ENCODE peak calls at places on chromosomes 4 and X, in ten cellular contexts. One of them, this sample, is unnamed.
A peak's percentile ranks its signal among the peaks of the same experiment; 100 is the strongest.

GRCh38 chr4:120517966-120518365 is 404.6 kb downstream of the PRDM5 start:
- DNase-seq in heart left ventricle: no peak
- DNase-seq in pancreas: peak; percentile 51
- DNase-seq in OCI-LY7: no peak
- DNase-seq in A673: peak; percentile 61
- DNase-seq in lower lobe of right lung: no peak
- DNase-seq in lung: no peak
- DNase-seq in K562: peak; percentile 6
- DNase-seq in IMR-90: peak; percentile 86
- DNase-seq in psoas muscle: no peak
- DNase-seq in this sample: no peak

GRCh38 chrX:19906293-19906692 is 18.9 kb upstream of the SH3KBP1 start:
- DNase-seq in heart left ventricle: no peak
- DNase-seq in pancreas: no peak
- DNase-seq in OCI-LY7: no peak
- DNase-seq in A673: no peak
- DNase-seq in lower lobe of right lung: no peak
- DNase-seq in lung: no peak
- DNase-seq in K562: no peak
- DNase-seq in IMR-90: no peak
- DNase-seq in psoas muscle: no peak
- DNase-seq in this sample: no peak

GRCh38 chrX:110853610-110854009 is 58.0 kb upstream of the CHRDL1 start:
- DNase-seq in heart left ventricle: no peak
- DNase-seq in pancreas: peak; percentile 7
- DNase-seq in OCI-LY7: no peak
- DNase-seq in A673: peak; percentile 52
- DNase-seq in lower lobe of right lung: no peak
- DNase-seq in lung: no peak
- DNase-seq in K562: no peak
- DNase-seq in IMR-90: no peak
- DNase-seq in psoas muscle: no peak
- DNase-seq in this sample: no peak

GRCh38 chr4:177554966-177555574 is 112.8 kb upstream of the AGA start:
- DNase-seq in heart left ventricle: no peak
- DNase-seq in pancreas: no peak
- DNase-seq in OCI-LY7: peak; percentile 26
- DNase-seq in A673: peak; percentile 41
- DNase-seq in lower lobe of right lung: no peak
- DNase-seq in lung: no peak
- DNase-seq in K562: peak; percentile 22
- DNase-seq in IMR-90: peak; percentile 50
- DNase-seq in psoas muscle: no peak
- DNase-seq in this sample: no peak

GRCh38 chr4:181008164-181008563 is 1235.0 kb upstream of the TENM3 start:
- DNase-seq in heart left ventricle: no peak
- DNase-seq in pancreas: no peak
- DNase-seq in OCI-LY7: no peak
- DNase-seq in A673: peak; percentile 11
- DNase-seq in lower lobe of right lung: no peak
- DNase-seq in lung: no peak
- DNase-seq in K562: no peak
- DNase-seq in IMR-90: no peak
- DNase-seq in psoas muscle: no peak
- DNase-seq in this sample: no peak

GRCh38 chr4:18042012-18042411 is 20.5 kb upstream of the LCORL start:
- DNase-seq in heart left ventricle: no peak
- DNase-seq in pancreas: no peak
- DNase-seq in OCI-LY7: no peak
- DNase-seq in A673: no peak
- DNase-seq in lower lobe of right lung: no peak
- DNase-seq in lung: no peak
- DNase-seq in K562: no peak
- DNase-seq in IMR-90: no peak
- DNase-seq in psoas muscle: no peak
- DNase-seq in this sample: no peak

GRCh38 chr4:27016551-27016950 is 155.9 kb downstream of the STIM2 start:
- DNase-seq in heart left ventricle: no peak
- DNase-seq in pancreas: no peak
- DNase-seq in OCI-LY7: no peak
- DNase-seq in A673: no peak
- DNase-seq in lower lobe of right lung: no peak
- DNase-seq in lung: no peak
- DNase-seq in K562: no peak
- DNase-seq in IMR-90: peak; percentile 50
- DNase-seq in psoas muscle: no peak
- DNase-seq in this sample: no peak

GRCh38 chr4:27917381-27917780 is 1056.7 kb downstream of the STIM2 start:
- DNase-seq in heart left ventricle: no peak
- DNase-seq in pancreas: no peak
- DNase-seq in OCI-LY7: no peak
- DNase-seq in A673: no peak
- DNase-seq in lower lobe of right lung: no peak
- DNase-seq in lung: no peak
- DNase-seq in K562: no peak
- DNase-seq in IMR-90: no peak
- DNase-seq in psoas muscle: no peak
- DNase-seq in this sample: no peak

GRCh38 chr4:142567199-142567598 is 278.9 kb downstream of the INPP4B start:
- DNase-seq in heart left ventricle: no peak
- DNase-seq in pancreas: no peak
- DNase-seq in OCI-LY7: no peak
- DNase-seq in A673: peak; percentile 68
- DNase-seq in lower lobe of right lung: no peak
- DNase-seq in lung: no peak
- DNase-seq in K562: no peak
- DNase-seq in IMR-90: no peak
- DNase-seq in psoas muscle: no peak
- DNase-seq in this sample: no peak

GRCh38 chrX:120752431-120753128 is 122.7 kb upstream of the C1GALT1C1 start:
- DNase-seq in heart left ventricle: no peak
- DNase-seq in pancreas: no peak
- DNase-seq in OCI-LY7: peak; percentile 50
- DNase-seq in A673: no peak
- DNase-seq in lower lobe of right lung: no peak
- DNase-seq in lung: no peak
- DNase-seq in K562: no peak
- DNase-seq in IMR-90: no peak
- DNase-seq in psoas muscle: no peak
- DNase-seq in this sample: no peak

GRCh38 chr4:148787831-148788477 is 345.7 kb upstream of the NR3C2 start:
- DNase-seq in heart left ventricle: no peak
- DNase-seq in pancreas: no peak
- DNase-seq in OCI-LY7: no peak
- DNase-seq in A673: no peak
- DNase-seq in lower lobe of right lung: no peak
- DNase-seq in lung: no peak
- DNase-seq in K562: no peak
- DNase-seq in IMR-90: peak; percentile 81
- DNase-seq in psoas muscle: no peak
- DNase-seq in this sample: no peak

GRCh38 chr4:153427363-153428071 is 38.6 kb upstream of the TMEM131L start:
- DNase-seq in heart left ventricle: no peak
- DNase-seq in pancreas: no peak
- DNase-seq in OCI-LY7: peak; percentile 68
- DNase-seq in A673: no peak
- DNase-seq in lower lobe of right lung: no peak
- DNase-seq in lung: no peak
- DNase-seq in K562: no peak
- DNase-seq in IMR-90: peak; percentile 56
- DNase-seq in psoas muscle: no peak
- DNase-seq in this sample: no peak

GRCh38 chr4:188619456-188620149 is 480.4 kb downstream of the TRIML1 start:
- DNase-seq in heart left ventricle: no peak
- DNase-seq in pancreas: no peak
- DNase-seq in OCI-LY7: no peak
- DNase-seq in A673: no peak
- DNase-seq in lower lobe of right lung: no peak
- DNase-seq in lung: no peak
- DNase-seq in K562: no peak
- DNase-seq in IMR-90: no peak
- DNase-seq in psoas muscle: no peak
- DNase-seq in this sample: no peak

GRCh38 chr4:145840162-145840768 is 98.4 kb downstream of the ZNF827 start:
- DNase-seq in heart left ventricle: no peak
- DNase-seq in pancreas: no peak
- DNase-seq in OCI-LY7: peak; percentile 71
- DNase-seq in A673: peak; percentile 86
- DNase-seq in lower lobe of right lung: no peak
- DNase-seq in lung: no peak
- DNase-seq in K562: peak; percentile 30
- DNase-seq in IMR-90: peak; percentile 38
- DNase-seq in psoas muscle: no peak
- DNase-seq in this sample: no peak

GRCh38 chr4:119570401-119570800 is 58.2 kb downstream of the PDE5A start:
- DNase-seq in heart left ventricle: no peak
- DNase-seq in pancreas: no peak
- DNase-seq in OCI-LY7: no peak
- DNase-seq in A673: no peak
- DNase-seq in lower lobe of right lung: no peak
- DNase-seq in lung: no peak
- DNase-seq in K562: no peak
- DNase-seq in IMR-90: peak; percentile 68
- DNase-seq in psoas muscle: no peak
- DNase-seq in this sample: no peak

GRCh38 chr4:16582526-16582925 is 315.9 kb downstream of the LDB2 start:
- DNase-seq in heart left ventricle: no peak
- DNase-seq in pancreas: no peak
- DNase-seq in OCI-LY7: no peak
- DNase-seq in A673: peak; percentile 60
- DNase-seq in lower lobe of right lung: no peak
- DNase-seq in lung: no peak
- DNase-seq in K562: peak; percentile 21
- DNase-seq in IMR-90: no peak
- DNase-seq in psoas muscle: no peak
- DNase-seq in this sample: no peak
- H3K36me3 ChIP-seq in heart left ventricle: no peaks in the 10 kb centered on the region
- H3K36me3 ChIP-seq in pancreas: no peaks in the 10 kb centered on the region
- H3K36me3 ChIP-seq in OCI-LY7: no peaks in the 10 kb centered on the region
- H3K36me3 ChIP-seq in A673: no peaks in the 10 kb centered on the region
- H3K36me3 ChIP-seq in lower lobe of right lung: peaks cover 3% of the 10 kb centered on the region
- H3K36me3 ChIP-seq in lung: peaks cover 3% of the 10 kb centered on the region
- H3K36me3 ChIP-seq in K562: no peaks in the 10 kb centered on the region
- H3K36me3 ChIP-seq in IMR-90: no peaks in the 10 kb centered on the region
- H3K36me3 ChIP-seq in psoas muscle: no peaks in the 10 kb centered on the region
- H3K36me3 ChIP-seq in this sample: no peaks in the 10 kb centered on the region

GRCh38 chr4:184427093-184427492 is 47.3 kb downstream of the IRF2 start:
- DNase-seq in heart left ventricle: no peak
- DNase-seq in pancreas: no peak
- DNase-seq in OCI-LY7: no peak
- DNase-seq in A673: no peak
- DNase-seq in lower lobe of right lung: no peak
- DNase-seq in lung: no peak
- DNase-seq in K562: no peak
- DNase-seq in IMR-90: no peak
- DNase-seq in psoas muscle: no peak
- DNase-seq in this sample: no peak
- H3K27ac ChIP-seq in heart left ventricle: peak overlapping the region; percentile 40
- H3K27ac ChIP-seq in pancreas: no peak overlapping the region
- H3K27ac ChIP-seq in OCI-LY7: no peak overlapping the region
- H3K27ac ChIP-seq in A673: no peak overlapping the region
- H3K27ac ChIP-seq in lower lobe of right lung: peak overlapping the region; percentile 7
- H3K27ac ChIP-seq in lung: no peak overlapping the region
- H3K27ac ChIP-seq in K562: no peak overlapping the region
- H3K27ac ChIP-seq in IMR-90: no peak overlapping the region
- H3K27ac ChIP-seq in psoas muscle: peak overlapping the region; percentile 33
- H3K27ac ChIP-seq in this sample: no peak overlapping the region

GRCh38 chr4:19930742-19931141 is 321.0 kb upstream of the SLIT2 start:
- DNase-seq in heart left ventricle: no peak
- DNase-seq in pancreas: no peak
- DNase-seq in OCI-LY7: no peak
- DNase-seq in A673: no peak
- DNase-seq in lower lobe of right lung: no peak
- DNase-seq in lung: no peak
- DNase-seq in K562: no peak
- DNase-seq in IMR-90: no peak
- DNase-seq in psoas muscle: no peak
- DNase-seq in this sample: no peak

GRCh38 chr4:19940861-19941260 is 310.8 kb upstream of the SLIT2 start:
- DNase-seq in heart left ventricle: no peak
- DNase-seq in pancreas: no peak
- DNase-seq in OCI-LY7: no peak
- DNase-seq in A673: peak; percentile 39
- DNase-seq in lower lobe of right lung: no peak
- DNase-seq in lung: no peak
- DNase-seq in K562: no peak
- DNase-seq in IMR-90: no peak
- DNase-seq in psoas muscle: no peak
- DNase-seq in this sample: no peak

GRCh38 chr4:19941434-19941833 is 310.3 kb upstream of the SLIT2 start:
- DNase-seq in heart left ventricle: no peak
- DNase-seq in pancreas: no peak
- DNase-seq in OCI-LY7: no peak
- DNase-seq in A673: peak; percentile 24
- DNase-seq in lower lobe of right lung: no peak
- DNase-seq in lung: no peak
- DNase-seq in K562: no peak
- DNase-seq in IMR-90: no peak
- DNase-seq in psoas muscle: no peak
- DNase-seq in this sample: no peak

DNA sequence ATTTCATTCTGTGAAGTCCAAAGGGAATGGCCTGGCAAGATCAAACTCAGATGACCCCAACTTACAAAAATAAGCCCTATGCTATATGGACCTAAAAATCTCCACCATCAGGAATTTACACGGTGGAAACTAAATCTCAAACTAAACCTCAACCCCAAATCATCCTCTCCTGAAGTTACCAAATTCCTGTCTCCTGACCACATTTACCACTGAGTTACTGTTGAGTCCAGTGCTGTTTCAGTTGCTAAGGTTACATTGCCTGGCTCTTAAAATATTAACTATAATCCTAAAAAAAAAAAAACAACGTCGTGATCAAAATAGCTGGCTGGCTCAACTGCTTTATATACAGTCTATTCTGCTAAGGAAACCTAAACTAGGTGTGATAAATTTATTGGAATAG is 315.2 kb upstream of the SLIT2 start:
- DNase-seq in heart left ventricle: no peak
- DNase-seq in pancreas: no peak
- DNase-seq in OCI-LY7: no peak
- DNase-seq in A673: no peak
- DNase-seq in lower lobe of right lung: no peak
- DNase-seq in lung: no peak
- DNase-seq in K562: no peak
- DNase-seq in IMR-90: peak; percentile 88
- DNase-seq in psoas muscle: no peak
- DNase-seq in this sample: no peak
- H3K9me3 ChIP-seq in heart left ventricle: no peaks in the 10 kb centered on the region
- H3K9me3 ChIP-seq in pancreas: no peaks in the 10 kb centered on the region
- H3K9me3 ChIP-seq in OCI-LY7: no peaks in the 10 kb centered on the region
- H3K9me3 ChIP-seq in A673: no peaks in the 10 kb centered on the region
- H3K9me3 ChIP-seq in lower lobe of right lung: no peaks in the 10 kb centered on the region
- H3K9me3 ChIP-seq in lung: no peaks in the 10 kb centered on the region
- H3K9me3 ChIP-seq in K562: no peaks in the 10 kb centered on the region
- H3K9me3 ChIP-seq in IMR-90: no peaks in the 10 kb centered on the region
- H3K9me3 ChIP-seq in psoas muscle: no peaks in the 10 kb centered on the region
- H3K9me3 ChIP-seq in this sample: no peaks in the 10 kb centered on the region

DNA sequence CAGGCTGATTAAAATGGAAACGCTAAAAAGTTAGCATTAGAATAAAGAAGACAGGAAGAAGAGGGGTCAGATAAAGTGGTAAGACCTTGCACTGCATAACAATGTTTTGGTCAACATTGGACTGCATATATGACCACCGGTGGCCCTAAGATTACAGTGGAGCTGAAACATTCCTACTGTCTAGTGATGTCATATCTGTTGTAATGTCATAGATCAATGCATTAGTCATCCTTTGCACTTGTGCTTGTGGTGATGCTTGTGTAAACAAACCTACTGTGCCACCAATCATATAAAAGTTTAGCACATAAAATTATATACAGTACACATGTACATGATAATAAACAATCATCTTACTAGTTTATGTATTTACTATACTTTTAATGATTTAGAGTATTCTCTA is 73.0 kb downstream of the TMEM165 start:
- DNase-seq in heart left ventricle: no peak
- DNase-seq in pancreas: no peak
- DNase-seq in OCI-LY7: no peak
- DNase-seq in A673: no peak
- DNase-seq in lower lobe of right lung: no peak
- DNase-seq in lung: no peak
- DNase-seq in K562: no peak
- DNase-seq in IMR-90: peak; percentile 88
- DNase-seq in psoas muscle: no peak
- DNase-seq in this sample: no peak
- H3K36me3 ChIP-seq in heart left ventricle: peaks cover 8% of the 10 kb centered on the region
- H3K36me3 ChIP-seq in pancreas: no peaks in the 10 kb centered on the region
- H3K36me3 ChIP-seq in OCI-LY7: no peaks in the 10 kb centered on the region
- H3K36me3 ChIP-seq in A673: no peaks in the 10 kb centered on the region
- H3K36me3 ChIP-seq in lower lobe of right lung: peaks cover 52% of the 10 kb centered on the region
- H3K36me3 ChIP-seq in lung: peaks cover 6% of the 10 kb centered on the region
- H3K36me3 ChIP-seq in K562: peaks cover 42% of the 10 kb centered on the region
- H3K36me3 ChIP-seq in IMR-90: peaks cover 5% of the 10 kb centered on the region
- H3K36me3 ChIP-seq in psoas muscle: peaks cover 86% of the 10 kb centered on the region
- H3K36me3 ChIP-seq in this sample: no peaks in the 10 kb centered on the region